ENCODE peak calls at places on chromosomes 7 and 10, in six cellular contexts. M is fibroblast of pulmonary artery; L is Panc1; J is heart left ventricle; P is GM23248; S is CD8-positive, alpha-beta T cell. Q is an unnamed sample.

GRCh38 chr7:20019757-20020432 is 197.3 kb downstream of the MACC1 start:
- DNase-seq in J (no peak), S (no peak), L (no peak), P (no peak), M (no peak), Q (no peak)

GRCh38 chr7:37893359-37893758 is 23.3 kb downstream of the SFRP4 start:
- DNase-seq in L (no peak), J (no peak), P (no peak), S (no peak), M (no peak), Q (no peak)

GRCh38 chr10:11823122-11823988 is at the start of gene PROSER2:
- DNase-seq in P (peak; percentile 78), M (peak; percentile 66), S (no peak), J (peak; percentile 40), L (no peak), Q (no peak)

GRCh38 chr10:93458821-93459257 is 23.3 kb downstream of the MYOF start:
- DNase-seq in J (peak; percentile 79), P (peak; percentile 100), S (no peak), M (peak; percentile 99), L (peak; percentile 98), Q (peak; percentile 100)

GRCh38 chr10:71837085-71837827 is 13.8 kb downstream of the PSAP start:
- DNase-seq in M (peak; percentile 18), P (no peak), L (no peak), J (peak; percentile 22), S (no peak), Q (no peak)

GRCh38 chr10:96417432-96417831 is 58.6 kb upstream of the OPALIN start:
- DNase-seq in M (no peak), S (no peak), J (no peak), L (no peak), P (no peak), Q (no peak)

GRCh38 chr10:93081296-93081695 is 7.6 kb downstream of the CYP26A1 start:
- DNase-seq in M (no peak), P (no peak), S (peak; percentile 31), J (no peak), L (no peak), Q (no peak)

GRCh38 chr10:19638173-19638872 is 177.9 kb upstream of the PLXDC2 start:
- DNase-seq in S (no peak), P (peak; percentile 84), L (no peak), J (no peak), M (peak; percentile 86), Q (peak; percentile 50)

GRCh38 chr10:17232276-17232987 is 4.4 kb downstream of the VIM start:
- DNase-seq in S (no peak), J (no peak), M (peak; percentile 42), P (peak; percentile 73), L (no peak), Q (no peak)

GRCh38 chr7:138245682-138246081 is 169.4 kb downstream of the AKR1D1 start:
- DNase-seq in J (no peak), P (no peak), M (peak; percentile 93), L (no peak), S (no peak), Q (no peak)

GRCh38 chr7:150715738-150716137 is 675 bp upstream of the GIMAP1 start:
- DNase-seq in J (no peak), P (no peak), S (no peak), L (no peak), M (no peak), Q (no peak)
- H3K4me3 ChIP-seq in J (peak overlapping the region; percentile 80), P (no peak overlapping the region), S (peak overlapping the region; percentile 91), L (no peak overlapping the region), M (no peak overlapping the region), Q (no peak overlapping the region)

DNA sequence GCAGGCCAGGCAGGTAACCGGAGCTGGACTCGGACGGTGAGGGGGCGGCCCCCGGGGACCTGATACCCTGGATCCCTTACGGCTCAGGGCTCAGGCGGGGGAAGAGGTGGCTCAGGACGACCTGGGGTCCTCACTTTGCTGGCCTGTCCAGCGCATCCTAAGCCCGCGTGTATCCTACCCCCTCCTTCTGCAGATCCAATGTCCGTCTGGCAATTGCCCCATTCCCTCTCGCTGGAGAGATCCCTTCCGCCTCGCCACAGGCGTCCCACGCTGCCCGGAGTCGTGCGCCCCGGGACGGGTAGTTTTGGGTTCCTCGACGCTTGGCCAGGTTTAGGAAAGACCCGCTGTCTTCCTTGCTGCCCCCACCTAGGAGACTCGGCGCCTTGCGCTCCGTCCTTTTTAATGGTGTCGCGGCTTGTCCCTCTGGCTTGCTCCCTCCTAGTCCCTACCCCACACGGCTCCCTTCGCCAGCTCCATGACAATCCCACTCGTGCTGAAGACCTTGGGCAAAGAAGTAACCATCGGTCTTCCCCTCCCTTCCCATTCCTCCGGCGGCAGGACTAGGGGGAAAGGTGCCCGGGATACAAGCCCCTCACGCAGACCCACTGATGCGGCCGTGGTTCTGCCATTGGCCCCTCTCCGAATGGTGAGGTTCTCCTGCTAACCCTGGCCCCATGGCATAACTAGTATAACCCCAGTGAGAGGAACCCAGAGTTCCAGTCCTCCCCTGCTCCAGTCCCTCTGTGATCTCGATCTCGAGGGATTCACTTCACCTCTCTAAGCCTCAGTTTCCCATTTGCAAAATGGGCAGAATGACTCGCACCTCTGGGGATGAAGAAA is 170.3 kb downstream of the UBE2H start:
- DNase-seq in S (no peak), L (no peak), J (no peak), M (no peak), P (peak; percentile 31), Q (no peak)
- H3K4me3 ChIP-seq in S (peak overlapping the region; percentile 60), L (no peak overlapping the region), J (no peak overlapping the region), M (no peak overlapping the region), P (no peak overlapping the region), Q (no peak overlapping the region)

DNA sequence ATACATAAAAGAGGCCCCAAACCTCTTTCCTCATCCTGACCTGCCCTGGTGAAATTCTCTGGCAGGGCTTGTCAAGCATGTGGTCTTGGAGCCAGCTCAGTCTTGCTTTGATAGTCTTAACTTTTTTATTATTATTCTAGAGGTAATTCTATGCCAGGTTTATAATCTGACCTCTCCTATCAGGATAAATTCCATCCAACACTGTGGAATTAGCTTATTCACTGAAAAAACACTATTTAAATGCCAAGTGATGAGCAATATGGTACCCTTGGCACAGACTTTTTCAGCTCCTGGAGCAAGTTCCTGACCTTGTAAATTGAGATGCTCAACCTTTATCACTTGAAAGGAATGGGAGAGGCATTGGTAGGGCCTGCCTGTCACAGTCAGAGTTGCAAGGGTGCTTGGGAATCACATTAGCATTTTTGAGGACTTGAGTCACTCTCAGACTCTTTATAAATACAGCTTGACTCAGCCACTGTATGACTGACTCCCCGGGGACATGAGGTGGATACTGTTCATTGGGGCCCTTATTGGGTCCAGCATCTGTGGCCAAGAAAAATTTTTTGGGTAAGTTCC is at the start of gene CPA4:
- DNase-seq in M (peak; percentile 86), S (no peak), J (peak; percentile 45), L (peak; percentile 65), P (peak; percentile 99), Q (peak; percentile 55)
- H3K4me3 ChIP-seq in M (no peak within 1 kb of the TSS), S (no peak within 1 kb of the TSS), J (no peak within 1 kb of the TSS), L (no peak within 1 kb of the TSS), P (peak within 1 kb of the TSS; percentile 36), Q (no peak within 1 kb of the TSS)

GRCh38 chr7:41698114-41698513 is 4.8 kb downstream of the INHBA start:
- DNase-seq in S (no peak), J (no peak), M (no peak), P (no peak), L (no peak), Q (no peak)

GRCh38 chr7:41694490-41694889 is 8.4 kb downstream of the INHBA start:
- DNase-seq in J (no peak), P (peak; percentile 67), L (no peak), M (no peak), S (no peak), Q (no peak)

GRCh38 chr7:41693150-41693997 is 9.5 kb downstream of the INHBA start:
- DNase-seq in P (peak; percentile 58), L (no peak), J (no peak), S (no peak), M (peak; percentile 67), Q (no peak)

GRCh38 chr7:41696323-41696916 is 6.5 kb downstream of the INHBA start:
- DNase-seq in P (peak; percentile 89), L (no peak), S (no peak), J (peak; percentile 62), M (peak; percentile 90), Q (peak; percentile 53)

GRCh38 chr7:41695661-41696322 is 7.1 kb downstream of the INHBA start:
- DNase-seq in L (no peak), S (no peak), M (peak; percentile 89), P (no peak), J (no peak), Q (no peak)
- H3K4me3 ChIP-seq in L (peak overlapping the region; percentile 23), S (no peak overlapping the region), M (peak overlapping the region; percentile 54), P (peak overlapping the region; percentile 77), J (peak overlapping the region; percentile 46), Q (peak overlapping the region; percentile 48)

DNA sequence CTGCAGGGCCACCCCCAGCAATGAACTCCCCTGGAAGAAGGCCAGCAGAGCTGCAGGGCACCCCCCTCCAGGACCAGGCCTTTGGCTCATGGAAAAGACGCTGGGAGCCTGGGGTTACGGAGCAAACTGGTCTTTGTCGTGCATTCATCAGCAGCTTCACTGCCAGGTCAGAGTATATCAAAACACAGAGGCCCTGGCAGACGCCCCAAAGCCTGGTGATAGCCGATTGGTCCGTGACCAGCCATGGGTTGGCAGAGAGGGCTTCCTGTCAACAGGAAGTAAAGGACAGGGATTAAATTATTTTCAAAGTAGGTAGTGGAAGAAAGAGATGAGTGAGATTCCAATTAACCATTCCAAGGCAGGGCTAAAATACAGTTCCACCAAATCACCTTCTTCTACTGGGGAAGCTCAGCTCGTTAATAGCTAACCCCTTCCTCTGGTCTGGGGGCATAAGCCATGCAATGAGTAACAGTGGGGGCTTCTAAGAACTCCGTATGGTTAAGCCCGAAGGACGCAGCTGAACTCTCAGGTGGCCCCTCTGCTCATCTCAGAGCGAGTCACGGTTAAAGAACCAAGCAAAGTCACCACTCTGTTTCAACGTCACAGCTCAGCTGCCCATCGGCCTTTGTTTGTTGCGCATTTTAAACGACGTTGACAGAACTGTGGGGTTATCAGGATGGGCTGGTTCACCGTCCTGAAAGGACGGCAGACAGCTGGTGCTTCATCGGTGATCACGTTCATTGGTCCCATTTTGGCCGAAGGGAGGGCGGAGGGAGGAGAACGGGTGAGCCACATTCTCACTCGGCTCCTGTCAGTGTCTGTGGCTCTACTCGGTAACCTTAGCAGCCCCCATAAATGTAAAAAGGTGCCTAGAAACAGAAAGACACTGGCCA is 8.8 kb downstream of the PRKAG2 start:
- DNase-seq in S (no peak), M (no peak), L (no peak), J (peak; percentile 85), P (no peak), Q (no peak)
- H3K4me3 ChIP-seq in S (no peak overlapping the region), M (no peak overlapping the region), L (no peak overlapping the region), J (peak overlapping the region; percentile 36), P (no peak overlapping the region), Q (no peak overlapping the region)

GRCh38 chr7:30020535-30020934 is 6.0 kb downstream of the FKBP14 start:
- DNase-seq in M (no peak), J (no peak), P (no peak), L (no peak), S (no peak), Q (no peak)
- H3K4me3 ChIP-seq in M (no peak overlapping the region), J (no peak overlapping the region), P (no peak overlapping the region), L (no peak overlapping the region), S (no peak overlapping the region), Q (no peak overlapping the region)

GRCh38 chr10:114523876-114524275 is 119.6 kb upstream of the AFAP1L2 start:
- DNase-seq in S (no peak), M (no peak), L (no peak), J (no peak), P (no peak), Q (no peak)
- H3K4me3 ChIP-seq in S (peak overlapping the region; percentile 69), M (no peak overlapping the region), L (no peak overlapping the region), J (no peak overlapping the region), P (no peak overlapping the region), Q (no peak overlapping the region)

DNA sequence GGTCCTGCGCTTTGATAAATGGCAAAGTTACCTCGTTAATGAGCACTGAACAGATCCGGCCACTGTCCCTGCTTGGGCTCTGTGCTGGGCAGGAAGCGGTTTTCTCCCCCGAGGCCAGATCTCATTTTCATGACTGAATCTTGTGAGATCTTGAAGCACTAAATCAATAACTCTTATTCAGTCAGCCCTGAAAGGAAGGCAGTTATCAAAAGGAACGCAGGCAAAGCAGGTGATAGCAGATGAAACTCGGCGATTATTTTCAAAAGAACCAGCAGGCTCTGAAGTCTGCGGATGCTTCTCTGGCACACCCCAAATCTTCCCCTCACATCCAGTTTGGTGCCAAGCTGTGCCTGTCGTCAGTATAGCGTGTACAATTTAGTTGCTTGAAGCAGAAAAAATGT is 228.7 kb downstream of the BAMBI start:
- DNase-seq in L (no peak), P (no peak), J (no peak), S (no peak), M (no peak), Q (no peak)
- H3K4me3 ChIP-seq in L (no peak overlapping the region), P (no peak overlapping the region), J (no peak overlapping the region), S (no peak overlapping the region), M (no peak overlapping the region), Q (no peak overlapping the region)

Q was measured in astrocyte of the cerebellum.